ENCODE peak calls at places on chromosome 15, in five cellular contexts. Z is suprapubic skin, N is neural progenitor cell, D is fibroblast of pulmonary artery, P is choroid plexus epithelial cell. C is an unnamed sample.

GRCh38 chr15:63672775-63673174 is 75.6 kb downstream of the FBXL22 start:
- DNase-seq in Z (no peak), N (no peak), D (no peak), P (no peak), C (no peak)

GRCh38 chr15:49889525-49889924 is 229.5 kb downstream of the ATP8B4 start:
- DNase-seq in Z (no peak), N (no peak), D (no peak), P (no peak), C (no peak)

GRCh38 chr15:101024111-101024695 is 105.0 kb downstream of the LRRK1 start:
- DNase-seq in Z (peak), N (no peak), D (peak), P (peak), C (no peak)

GRCh38 chr15:25770031-25770430 is 93.1 kb downstream of the ATP10A start:
- DNase-seq in Z (no peak), N (no peak), D (no peak), P (no peak), C (peak)

GRCh38 chr15:38169982-38170381 is 82.7 kb upstream of the SPRED1 start:
- DNase-seq in Z (no peak), N (no peak), D (peak), P (no peak), C (no peak)

GRCh38 chr15:93046721-93047120 is 42.3 kb downstream of the RGMA start:
- DNase-seq in Z (no peak), N (no peak), D (no peak), P (no peak), C (no peak)

GRCh38 chr15:47688573-47689086 is 28.7 kb upstream of the SEMA6D start:
- DNase-seq in Z (no peak), N (no peak), D (peak), P (peak), C (no peak)

GRCh38 chr15:31341036-31341435 is 14.4 kb downstream of the KLF13 start:
- DNase-seq in Z (no peak), N (no peak), D (no peak), P (no peak), C (no peak)

GRCh38 chr15:64525828-64526530 is 65.6 kb downstream of the ZNF609 start:
- DNase-seq in Z (no peak), N (no peak), D (peak), P (peak), C (no peak)

GRCh38 chr15:67093146-67093874 is 27.9 kb downstream of the SMAD3 start:
- DNase-seq in Z (no peak), N (no peak), D (no peak), P (no peak), C (no peak)

GRCh38 chr15:60729850-60730458 is 251.0 kb upstream of the ICE2 start:
- DNase-seq in Z (no peak), N (no peak), D (no peak), P (no peak), C (no peak)

DNA sequence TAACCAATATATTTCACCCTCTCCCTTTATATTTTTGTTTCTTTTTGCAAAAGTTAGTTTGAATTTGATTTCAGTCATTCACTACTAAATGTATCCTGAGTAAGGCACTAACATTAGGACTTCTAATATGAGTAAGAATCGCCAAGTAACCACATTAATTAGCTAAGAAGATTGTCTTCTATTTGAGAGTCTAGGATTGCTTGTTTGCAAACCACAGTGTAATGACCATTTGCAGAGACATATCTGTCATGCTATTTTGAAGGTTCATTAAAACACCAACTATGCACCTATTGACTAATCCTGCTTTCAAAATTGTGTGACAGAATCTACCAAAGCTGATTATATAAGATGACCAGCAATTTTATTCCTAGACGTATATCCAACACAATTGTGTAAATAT is 5.3 kb upstream of the EID1 start:
- DNase-seq in Z (no peak), N (no peak), D (no peak), P (no peak), C (no peak)
- TF ChIP-seq CTCF in Z (no peak), N (no peak), D (no peak), P (no peak), C (no peak)

GRCh38 chr15:75327005-75327404 is 8.9 kb upstream of the COMMD4 start:
- DNase-seq in Z (no peak), N (no peak), D (no peak), P (no peak), C (no peak)
- TF ChIP-seq CTCF in Z (no peak), N (no peak), D (no peak), P (peak), C (no peak)

GRCh38 chr15:43511012-43511885 is 6.2 kb upstream of the MAP1A start:
- DNase-seq in Z (no peak), N (peak), D (peak), P (peak), C (no peak)
- TF ChIP-seq CTCF in Z (no peak), N (peak), D (peak), P (peak), C (peak)

GRCh38 chr15:71125831-71126453 is 10.7 kb downstream of the THSD4 start:
- DNase-seq in Z (no peak), N (peak), D (no peak), P (peak), C (no peak)
- TF ChIP-seq CTCF in Z (no peak), N (peak), D (peak), P (peak), C (peak)

GRCh38 chr15:52217186-52217585 is 26.0 kb upstream of the GNB5 start:
- DNase-seq in Z (no peak), N (peak), D (no peak), P (no peak), C (no peak)
- TF ChIP-seq CTCF in Z (no peak), N (peak), D (no peak), P (no peak), C (peak)

GRCh38 chr15:72982750-72983149 is 69.5 kb upstream of the NEO1 start:
- DNase-seq in Z (no peak), N (no peak), D (no peak), P (peak), C (no peak)

GRCh38 chr15:72979754-72980153 is 72.5 kb upstream of the NEO1 start:
- DNase-seq in Z (no peak), N (no peak), D (no peak), P (no peak), C (no peak)

GRCh38 chr15:72983812-72984211 is 68.5 kb upstream of the NEO1 start:
- DNase-seq in Z (no peak), N (no peak), D (no peak), P (no peak), C (no peak)

GRCh38 chr15:72979308-72979707 is 73.0 kb upstream of the NEO1 start:
- DNase-seq in Z (no peak), N (no peak), D (no peak), P (no peak), C (no peak)
- TF ChIP-seq CTCF in Z (no peak), N (no peak), D (no peak), P (no peak), C (no peak)

GRCh38 chr15:96320703-96321421 is 9.6 kb upstream of the NR2F2 start:
- DNase-seq in Z (no peak), N (peak), D (no peak), P (peak), C (no peak)
- TF ChIP-seq CTCF in Z (no peak), N (no peak), D (no peak), P (no peak), C (no peak)

C was measured in chondrocyte.